ENCODE peak calls at places on chromosomes 3 and 15, in seven cellular contexts. X is RWPE1; L is non-pigmented ciliary epithelial cell; S is activated CD4-positive, alpha-beta T cell treated with anti-CD3 and anti-CD28 coated beads for 1 hour; K is GM04503; H is AG08396; G is Caki2. W is an unnamed sample.
A peak's percentile ranks its signal among the peaks of the same experiment; 100 is the strongest.

GRCh38 chr3:42732196-42732828 is 29.7 kb upstream of the HHATL start:
- DNase-seq in X (no peak), L (no peak), S (no peak), K (no peak), H (no peak), G (no peak), W (no peak)

GRCh38 chr3:39267631-39268553 is 11.9 kb downstream of the CX3CR1 start:
- DNase-seq in X (no peak), L (no peak), S (peak; percentile 42), K (no peak), H (no peak), G (no peak), W (no peak)

GRCh38 chr3:66195347-66195783 is 25.4 kb upstream of the SLC25A26 start:
- DNase-seq in X (peak; percentile 10), L (peak; percentile 22), S (no peak), K (peak; percentile 7), H (peak; percentile 85), G (peak; percentile 52), W (peak; percentile 91)

GRCh38 chr3:158768881-158769518 is 32.9 kb upstream of the MFSD1 start:
- DNase-seq in X (peak; percentile 43), L (peak; percentile 98), S (no peak), K (peak; percentile 90), H (peak; percentile 83), G (peak; percentile 74), W (no peak)

GRCh38 chr15:83659011-83659811 is 5.3 kb downstream of the ADAMTSL3 start:
- DNase-seq in X (no peak), L (no peak), S (no peak), K (no peak), H (no peak), G (no peak), W (no peak)

GRCh38 chr15:92162657-92163056 is 231.0 kb upstream of the ST8SIA2 start:
- DNase-seq in X (no peak), L (no peak), S (no peak), K (no peak), H (no peak), G (no peak), W (no peak)

GRCh38 chr15:98856540-98856907 is 151.1 kb downstream of the PGPEP1L start:
- DNase-seq in X (no peak), L (peak; percentile 72), S (no peak), K (peak; percentile 86), H (peak; percentile 77), G (no peak), W (no peak)

GRCh38 chr15:95304116-95304873 is 1026.2 kb upstream of the NR2F2 start:
- DNase-seq in X (no peak), L (no peak), S (no peak), K (no peak), H (peak; percentile 26), G (no peak), W (no peak)

GRCh38 chr15:35319354-35319753 is 226.6 kb downstream of the DPH6 start:
- DNase-seq in X (no peak), L (no peak), S (no peak), K (no peak), H (no peak), G (no peak), W (no peak)

GRCh38 chr3:45864760-45865567 is 21.4 kb upstream of the CCR9 start:
- DNase-seq in X (no peak), L (no peak), S (no peak), K (no peak), H (no peak), G (no peak), W (no peak)

GRCh38 chr15:42165081-42165480 is 8.6 kb upstream of the PLA2G4F start:
- DNase-seq in X (no peak), L (no peak), S (no peak), K (peak; percentile 8), H (no peak), G (no peak), W (no peak)

GRCh38 chr3:112499328-112499727 is at the start of gene BTLA:
- DNase-seq in X (no peak), L (no peak), S (no peak), K (no peak), H (no peak), G (no peak), W (no peak)

GRCh38 chr15:40906947-40907802 is 12.9 kb downstream of the VPS18 start:
- DNase-seq in X (no peak), L (no peak), S (no peak), K (no peak), H (no peak), G (no peak), W (peak; percentile 67)

GRCh38 chr3:112623213-112623612 is 17.7 kb downstream of the CCDC80 start:
- DNase-seq in X (no peak), L (no peak), S (no peak), K (no peak), H (no peak), G (no peak), W (no peak)

GRCh38 chr3:107753494-107753893 is 230.7 kb downstream of the BBX start:
- DNase-seq in X (peak; percentile 8), L (no peak), S (no peak), K (no peak), H (peak; percentile 11), G (peak; percentile 27), W (peak; percentile 21)

GRCh38 chr15:29312387-29312786 is 42.8 kb upstream of the NSMCE3 start:
- DNase-seq in X (no peak), L (peak; percentile 71), S (no peak), K (peak; percentile 34), H (no peak), G (peak; percentile 10), W (no peak)

GRCh38 chr3:22029480-22029879 is 278.5 kb upstream of the ZNF385D start:
- DNase-seq in X (no peak), L (no peak), S (no peak), K (no peak), H (no peak), G (no peak), W (no peak)

GRCh38 chr3:50139718-50140423 is 15.3 kb upstream of the SEMA3F start:
- DNase-seq in X (no peak), L (no peak), S (no peak), K (no peak), H (no peak), G (no peak), W (no peak)

GRCh38 chr3:146468234-146468931 is 978 bp downstream of the PLSCR2 start:
- DNase-seq in X (no peak), L (no peak), S (no peak), K (no peak), H (no peak), G (peak; percentile 23), W (no peak)

GRCh38 chr15:69807752-69808151 is 290.0 kb downstream of the TLE3 start:
- DNase-seq in X (peak; percentile 36), L (no peak), S (no peak), K (no peak), H (no peak), G (no peak), W (no peak)

GRCh38 chr15:101482526-101483371 is 6.8 kb downstream of the PCSK6 start:
- DNase-seq in X (peak; percentile 58), L (no peak), S (no peak), K (no peak), H (no peak), G (no peak), W (no peak)

GRCh38 chr15:72503147-72503546 is 29.0 kb downstream of the ARIH1 start:
- DNase-seq in X (no peak), L (no peak), S (no peak), K (no peak), H (no peak), G (no peak), W (no peak)

GRCh38 chr3:113251817-113252216 is 40.5 kb downstream of the BOC start:
- DNase-seq in X (no peak), L (no peak), S (no peak), K (no peak), H (no peak), G (no peak), W (no peak)

GRCh38 chr3:138349926-138350665 is 1.7 kb downstream of the MRAS start:
- DNase-seq in X (no peak), L (no peak), S (no peak), K (no peak), H (peak; percentile 31), G (no peak), W (no peak)

GRCh38 chr3:162769559-162769958 is 1273.0 kb downstream of the OTOL1 start:
- DNase-seq in X (no peak), L (no peak), S (no peak), K (no peak), H (no peak), G (peak; percentile 37), W (no peak)

GRCh38 chr3:188000361-188000861 is 153.5 kb upstream of the LPP start:
- DNase-seq in X (no peak), L (no peak), S (no peak), K (no peak), H (no peak), G (no peak), W (no peak)

GRCh38 chr3:154885016-154885415 is 195.1 kb upstream of the MME start:
- DNase-seq in X (no peak), L (peak; percentile 20), S (no peak), K (no peak), H (no peak), G (no peak), W (no peak)

GRCh38 chr3:119657887-119658702 is 2.3 kb downstream of the POPDC2 start:
- DNase-seq in X (no peak), L (no peak), S (no peak), K (no peak), H (no peak), G (no peak), W (no peak)

GRCh38 chr15:40930430-40931299 is 1.5 kb downstream of the DLL4 start:
- DNase-seq in X (peak; percentile 59), L (no peak), S (no peak), K (no peak), H (peak; percentile 68), G (peak; percentile 30), W (peak; percentile 77)

GRCh38 chr3:72163809-72164634 is 379.1 kb upstream of the PROK2 start:
- DNase-seq in X (no peak), L (no peak), S (no peak), K (no peak), H (no peak), G (no peak), W (no peak)

GRCh38 chr3:16147226-16147625 is 27.3 kb upstream of the GALNT15 start:
- DNase-seq in X (peak; percentile 8), L (no peak), S (no peak), K (no peak), H (no peak), G (no peak), W (no peak)

GRCh38 chr15:66996099-66996498 is 69.3 kb upstream of the SMAD3 start:
- DNase-seq in X (no peak), L (no peak), S (no peak), K (no peak), H (no peak), G (no peak), W (no peak)

GRCh38 chr3:12507871-12508281 is 23.6 kb downstream of the TSEN2 start:
- DNase-seq in X (peak; percentile 49), L (no peak), S (no peak), K (peak; percentile 18), H (peak; percentile 43), G (no peak), W (no peak)

GRCh38 chr3:177431525-177432255 is 234.4 kb upstream of the TBL1XR1 start:
- DNase-seq in X (no peak), L (no peak), S (no peak), K (no peak), H (no peak), G (no peak), W (no peak)

GRCh38 chr3:47283596-47284364 is 1.0 kb downstream of the KLHL18 start:
- DNase-seq in X (peak; percentile 7), L (no peak), S (no peak), K (no peak), H (no peak), G (peak; percentile 2), W (peak; percentile 22)

GRCh38 chr3:176262071-176262470 is 935.2 kb downstream of the TBL1XR1 start:
- DNase-seq in X (no peak), L (no peak), S (no peak), K (peak; percentile 49), H (no peak), G (no peak), W (no peak)